ENCODE peak calls at places on chromosome 22, in ten cellular contexts. One of them, this sample, is unnamed. For H3K27me3, the result is how much of the 10 kb centered on the place peaks cover.

GRCh38 chr22:17883356-17883755 is 109.1 kb upstream of the BID start:
- DNase-seq in upper lobe of right lung: no peak
- DNase-seq in tibial nerve: no peak
- DNase-seq in Peyer's patch: no peak
- DNase-seq in brain microvascular endothelial cell: no peak
- DNase-seq in HCT116: no peak
- DNase-seq in kidney epithelial cell: no peak
- DNase-seq in neural progenitor cell: no peak
- DNase-seq in left ventricle myocardium inferior: no peak
- DNase-seq in heart right ventricle: no peak
- DNase-seq in this sample: no peak

GRCh38 chr22:34804588-34804987 is 261.4 kb upstream of the ISX start:
- DNase-seq in tibial nerve: no peak
- DNase-seq in Peyer's patch: no peak
- DNase-seq in upper lobe of right lung: no peak
- DNase-seq in left ventricle myocardium inferior: no peak
- DNase-seq in kidney epithelial cell: no peak
- DNase-seq in heart right ventricle: no peak
- DNase-seq in neural progenitor cell: peak
- DNase-seq in HCT116: no peak
- DNase-seq in brain microvascular endothelial cell: no peak
- DNase-seq in this sample: no peak

GRCh38 chr22:27399161-27399560 is 402.4 kb downstream of the MN1 start:
- DNase-seq in tibial nerve: no peak
- DNase-seq in left ventricle myocardium inferior: no peak
- DNase-seq in brain microvascular endothelial cell: no peak
- DNase-seq in Peyer's patch: no peak
- DNase-seq in neural progenitor cell: no peak
- DNase-seq in upper lobe of right lung: no peak
- DNase-seq in heart right ventricle: no peak
- DNase-seq in HCT116: no peak
- DNase-seq in kidney epithelial cell: no peak
- DNase-seq in this sample: no peak

GRCh38 chr22:42791721-42792452 is 65.2 kb downstream of the ARFGAP3 start:
- DNase-seq in heart right ventricle: peak
- DNase-seq in neural progenitor cell: no peak
- DNase-seq in tibial nerve: no peak
- DNase-seq in upper lobe of right lung: peak
- DNase-seq in HCT116: no peak
- DNase-seq in Peyer's patch: no peak
- DNase-seq in left ventricle myocardium inferior: peak
- DNase-seq in brain microvascular endothelial cell: no peak
- DNase-seq in kidney epithelial cell: no peak
- DNase-seq in this sample: no peak

GRCh38 chr22:23246982-23247766 is 66.9 kb downstream of the BCR start:
- DNase-seq in left ventricle myocardium inferior: no peak
- DNase-seq in heart right ventricle: no peak
- DNase-seq in tibial nerve: no peak
- DNase-seq in Peyer's patch: no peak
- DNase-seq in brain microvascular endothelial cell: no peak
- DNase-seq in upper lobe of right lung: no peak
- DNase-seq in neural progenitor cell: no peak
- DNase-seq in HCT116: no peak
- DNase-seq in kidney epithelial cell: no peak
- DNase-seq in this sample: no peak

GRCh38 chr22:37897805-37898204 is 8.3 kb upstream of the MICALL1 start:
- DNase-seq in neural progenitor cell: no peak
- DNase-seq in Peyer's patch: no peak
- DNase-seq in tibial nerve: no peak
- DNase-seq in upper lobe of right lung: no peak
- DNase-seq in left ventricle myocardium inferior: no peak
- DNase-seq in kidney epithelial cell: no peak
- DNase-seq in brain microvascular endothelial cell: no peak
- DNase-seq in heart right ventricle: no peak
- DNase-seq in HCT116: no peak
- DNase-seq in this sample: no peak

GRCh38 chr22:38462960-38463784 is 4.7 kb upstream of the KDELR3 start:
- DNase-seq in heart right ventricle: peak
- DNase-seq in left ventricle myocardium inferior: peak
- DNase-seq in neural progenitor cell: peak
- DNase-seq in tibial nerve: no peak
- DNase-seq in Peyer's patch: no peak
- DNase-seq in HCT116: no peak
- DNase-seq in brain microvascular endothelial cell: no peak
- DNase-seq in kidney epithelial cell: no peak
- DNase-seq in upper lobe of right lung: peak
- DNase-seq in this sample: no peak

GRCh38 chr22:23801886-23802377 is 15.2 kb downstream of the SMARCB1 start:
- DNase-seq in brain microvascular endothelial cell: no peak
- DNase-seq in Peyer's patch: no peak
- DNase-seq in neural progenitor cell: no peak
- DNase-seq in left ventricle myocardium inferior: no peak
- DNase-seq in heart right ventricle: no peak
- DNase-seq in HCT116: no peak
- DNase-seq in upper lobe of right lung: no peak
- DNase-seq in tibial nerve: no peak
- DNase-seq in kidney epithelial cell: no peak
- DNase-seq in this sample: no peak

GRCh38 chr22:40247976-40248375 is 70.3 kb downstream of the TNRC6B start:
- DNase-seq in neural progenitor cell: no peak
- DNase-seq in HCT116: no peak
- DNase-seq in upper lobe of right lung: no peak
- DNase-seq in Peyer's patch: peak
- DNase-seq in heart right ventricle: no peak
- DNase-seq in kidney epithelial cell: no peak
- DNase-seq in brain microvascular endothelial cell: no peak
- DNase-seq in tibial nerve: no peak
- DNase-seq in left ventricle myocardium inferior: no peak
- DNase-seq in this sample: no peak

GRCh38 chr22:18997925-18998315 is 61.8 kb upstream of the PRODH start:
- DNase-seq in neural progenitor cell: peak
- DNase-seq in heart right ventricle: no peak
- DNase-seq in tibial nerve: no peak
- DNase-seq in HCT116: no peak
- DNase-seq in kidney epithelial cell: no peak
- DNase-seq in brain microvascular endothelial cell: no peak
- DNase-seq in Peyer's patch: no peak
- DNase-seq in left ventricle myocardium inferior: no peak
- DNase-seq in upper lobe of right lung: no peak
- DNase-seq in this sample: no peak

GRCh38 chr22:20267441-20268288 is 453 bp downstream of the RTN4R start:
- DNase-seq in HCT116: no peak
- DNase-seq in brain microvascular endothelial cell: no peak
- DNase-seq in left ventricle myocardium inferior: no peak
- DNase-seq in Peyer's patch: no peak
- DNase-seq in upper lobe of right lung: peak
- DNase-seq in kidney epithelial cell: no peak
- DNase-seq in heart right ventricle: no peak
- DNase-seq in tibial nerve: no peak
- DNase-seq in neural progenitor cell: peak
- DNase-seq in this sample: no peak

GRCh38 chr22:37848587-37849088 is 581 bp upstream of the EIF3L start:
- DNase-seq in kidney epithelial cell: no peak
- DNase-seq in Peyer's patch: no peak
- DNase-seq in heart right ventricle: no peak
- DNase-seq in left ventricle myocardium inferior: no peak
- DNase-seq in upper lobe of right lung: no peak
- DNase-seq in brain microvascular endothelial cell: no peak
- DNase-seq in tibial nerve: no peak
- DNase-seq in HCT116: peak
- DNase-seq in neural progenitor cell: peak
- DNase-seq in this sample: peak

GRCh38 chr22:32430352-32430751 is 18.3 kb upstream of the RTCB start:
- DNase-seq in upper lobe of right lung: no peak
- DNase-seq in left ventricle myocardium inferior: no peak
- DNase-seq in heart right ventricle: no peak
- DNase-seq in Peyer's patch: no peak
- DNase-seq in HCT116: no peak
- DNase-seq in kidney epithelial cell: no peak
- DNase-seq in tibial nerve: no peak
- DNase-seq in neural progenitor cell: no peak
- DNase-seq in brain microvascular endothelial cell: no peak
- DNase-seq in this sample: no peak

GRCh38 chr22:23767673-23768548 is at the start of gene CHCHD10:
- DNase-seq in HCT116: peak
- DNase-seq in left ventricle myocardium inferior: peak
- DNase-seq in upper lobe of right lung: peak
- DNase-seq in neural progenitor cell: peak
- DNase-seq in kidney epithelial cell: no peak
- DNase-seq in Peyer's patch: peak
- DNase-seq in brain microvascular endothelial cell: peak
- DNase-seq in heart right ventricle: peak
- DNase-seq in tibial nerve: peak
- DNase-seq in this sample: peak

GRCh38 chr22:17376950-17377349 is 7.7 kb downstream of the CECR2 start:
- DNase-seq in tibial nerve: no peak
- DNase-seq in heart right ventricle: no peak
- DNase-seq in kidney epithelial cell: no peak
- DNase-seq in HCT116: no peak
- DNase-seq in neural progenitor cell: no peak
- DNase-seq in left ventricle myocardium inferior: no peak
- DNase-seq in brain microvascular endothelial cell: no peak
- DNase-seq in upper lobe of right lung: no peak
- DNase-seq in Peyer's patch: no peak
- DNase-seq in this sample: no peak

GRCh38 chr22:39303358-39303757 is 16.1 kb downstream of the RPL3 start:
- DNase-seq in upper lobe of right lung: no peak
- DNase-seq in Peyer's patch: no peak
- DNase-seq in neural progenitor cell: no peak
- DNase-seq in heart right ventricle: no peak
- DNase-seq in HCT116: no peak
- DNase-seq in left ventricle myocardium inferior: no peak
- DNase-seq in tibial nerve: no peak
- DNase-seq in brain microvascular endothelial cell: no peak
- DNase-seq in kidney epithelial cell: no peak
- DNase-seq in this sample: no peak

GRCh38 chr22:35467788-35468187 is 67.8 kb downstream of the MCM5 start:
- DNase-seq in Peyer's patch: peak
- DNase-seq in tibial nerve: peak
- DNase-seq in upper lobe of right lung: peak
- DNase-seq in brain microvascular endothelial cell: no peak
- DNase-seq in HCT116: no peak
- DNase-seq in left ventricle myocardium inferior: peak
- DNase-seq in heart right ventricle: peak
- DNase-seq in kidney epithelial cell: no peak
- DNase-seq in neural progenitor cell: peak
- DNase-seq in this sample: no peak

GRCh38 chr22:23063539-23064380 is 6.6 kb upstream of the GNAZ start:
- DNase-seq in brain microvascular endothelial cell: no peak
- DNase-seq in upper lobe of right lung: peak
- DNase-seq in Peyer's patch: peak
- DNase-seq in heart right ventricle: peak
- DNase-seq in kidney epithelial cell: no peak
- DNase-seq in tibial nerve: no peak
- DNase-seq in HCT116: no peak
- DNase-seq in left ventricle myocardium inferior: no peak
- DNase-seq in neural progenitor cell: no peak
- DNase-seq in this sample: no peak

GRCh38 chr22:35476341-35476740 is 64.3 kb upstream of the RASD2 start:
- DNase-seq in kidney epithelial cell: peak
- DNase-seq in neural progenitor cell: no peak
- DNase-seq in Peyer's patch: no peak
- DNase-seq in left ventricle myocardium inferior: no peak
- DNase-seq in upper lobe of right lung: no peak
- DNase-seq in heart right ventricle: no peak
- DNase-seq in brain microvascular endothelial cell: peak
- DNase-seq in HCT116: no peak
- DNase-seq in tibial nerve: no peak
- DNase-seq in this sample: no peak

DNA sequence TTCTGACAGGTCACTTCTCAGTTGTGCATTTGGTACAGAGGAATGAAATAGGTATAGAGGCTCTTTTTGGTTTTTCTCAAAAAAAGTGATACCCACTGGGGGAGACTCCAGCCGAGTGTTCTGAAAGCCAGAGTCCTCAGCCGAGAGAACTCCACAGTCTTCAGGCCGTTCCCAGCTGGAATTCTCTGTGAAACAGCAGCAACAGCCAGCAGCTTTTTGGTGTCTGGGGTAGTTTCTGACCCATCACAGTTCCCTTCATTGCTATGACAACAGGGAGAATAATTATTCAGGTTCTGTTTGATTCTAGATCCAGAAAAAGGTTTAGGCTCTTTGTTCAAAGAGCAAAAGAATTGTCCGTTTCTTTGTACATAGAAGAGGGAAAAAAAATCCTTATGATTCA is 84.6 kb downstream of the C22orf31 start:
- DNase-seq in tibial nerve: no peak
- DNase-seq in upper lobe of right lung: no peak
- DNase-seq in neural progenitor cell: peak
- DNase-seq in brain microvascular endothelial cell: peak
- DNase-seq in Peyer's patch: no peak
- DNase-seq in HCT116: no peak
- DNase-seq in left ventricle myocardium inferior: no peak
- DNase-seq in kidney epithelial cell: no peak
- DNase-seq in heart right ventricle: no peak
- DNase-seq in this sample: no peak
- H3K4me3 ChIP-seq in tibial nerve: peak
- H3K4me3 ChIP-seq in upper lobe of right lung: peak
- H3K4me3 ChIP-seq in neural progenitor cell: no peak
- H3K4me3 ChIP-seq in brain microvascular endothelial cell: peak
- H3K4me3 ChIP-seq in Peyer's patch: no peak
- H3K4me3 ChIP-seq in HCT116: peak
- H3K4me3 ChIP-seq in left ventricle myocardium inferior: peak
- H3K4me3 ChIP-seq in kidney epithelial cell: no peak
- H3K4me3 ChIP-seq in heart right ventricle: no peak
- H3K4me3 ChIP-seq in this sample: no peak

GRCh38 chr22:46553189-46553588 is 15.8 kb upstream of the CELSR1 start:
- DNase-seq in Peyer's patch: no peak
- DNase-seq in neural progenitor cell: no peak
- DNase-seq in brain microvascular endothelial cell: no peak
- DNase-seq in tibial nerve: no peak
- DNase-seq in heart right ventricle: no peak
- DNase-seq in kidney epithelial cell: no peak
- DNase-seq in HCT116: no peak
- DNase-seq in upper lobe of right lung: no peak
- DNase-seq in left ventricle myocardium inferior: peak
- DNase-seq in this sample: no peak
- TF ChIP-seq CTCF in Peyer's patch: no peak
- TF ChIP-seq CTCF in neural progenitor cell: no peak
- TF ChIP-seq CTCF in brain microvascular endothelial cell: no peak
- TF ChIP-seq CTCF in tibial nerve: no peak
- TF ChIP-seq CTCF in heart right ventricle: no peak
- TF ChIP-seq CTCF in kidney epithelial cell: no peak
- TF ChIP-seq CTCF in HCT116: no peak
- TF ChIP-seq CTCF in upper lobe of right lung: no peak
- TF ChIP-seq CTCF in left ventricle myocardium inferior: no peak
- TF ChIP-seq CTCF in this sample: no peak

GRCh38 chr22:44398791-44399190 is 86.0 kb upstream of the SHISAL1 start:
- DNase-seq in left ventricle myocardium inferior: peak
- DNase-seq in upper lobe of right lung: peak
- DNase-seq in neural progenitor cell: no peak
- DNase-seq in brain microvascular endothelial cell: no peak
- DNase-seq in Peyer's patch: peak
- DNase-seq in HCT116: no peak
- DNase-seq in tibial nerve: peak
- DNase-seq in heart right ventricle: no peak
- DNase-seq in kidney epithelial cell: no peak
- DNase-seq in this sample: no peak
- H3K27me3 ChIP-seq in left ventricle myocardium inferior: under half
- H3K27me3 ChIP-seq in upper lobe of right lung: under half
- H3K27me3 ChIP-seq in neural progenitor cell: under half
- H3K27me3 ChIP-seq in brain microvascular endothelial cell: under half
- H3K27me3 ChIP-seq in Peyer's patch: under half
- H3K27me3 ChIP-seq in HCT116: under half
- H3K27me3 ChIP-seq in tibial nerve: under half
- H3K27me3 ChIP-seq in heart right ventricle: under half
- H3K27me3 ChIP-seq in kidney epithelial cell: under half
- H3K27me3 ChIP-seq in this sample: under half

GRCh38 chr22:49426098-49426497 is 401.6 kb downstream of the BRD1 start:
- DNase-seq in tibial nerve: no peak
- DNase-seq in brain microvascular endothelial cell: no peak
- DNase-seq in upper lobe of right lung: no peak
- DNase-seq in left ventricle myocardium inferior: no peak
- DNase-seq in neural progenitor cell: no peak
- DNase-seq in HCT116: no peak
- DNase-seq in Peyer's patch: no peak
- DNase-seq in kidney epithelial cell: no peak
- DNase-seq in heart right ventricle: no peak
- DNase-seq in this sample: no peak
- H3K4me3 ChIP-seq in tibial nerve: no peak
- H3K4me3 ChIP-seq in brain microvascular endothelial cell: no peak
- H3K4me3 ChIP-seq in upper lobe of right lung: no peak
- H3K4me3 ChIP-seq in left ventricle myocardium inferior: no peak
- H3K4me3 ChIP-seq in neural progenitor cell: no peak
- H3K4me3 ChIP-seq in HCT116: no peak
- H3K4me3 ChIP-seq in Peyer's patch: no peak
- H3K4me3 ChIP-seq in kidney epithelial cell: no peak
- H3K4me3 ChIP-seq in heart right ventricle: no peak
- H3K4me3 ChIP-seq in this sample: no peak

This sample was measured in GM06990.